ENCODE peak calls at places on chromosomes 2 and 18, in four cellular contexts. C is NCI-H524, X is right atrium auricular region, T is amygdala. S is an unnamed sample.

GRCh38 chr2:126906781-126907180 is 8.1 kb downstream of the TEX51 start:
- DNase-seq in T (no peak), X (no peak), C (no peak), S (no peak)

GRCh38 chr2:11082880-11083279 is 72.4 kb upstream of the SLC66A3 start:
- DNase-seq in X (peak), C (no peak), T (no peak), S (no peak)

GRCh38 chr2:161136696-161137324 is 23.4 kb upstream of the TANK start:
- DNase-seq in T (no peak), X (no peak), C (no peak), S (no peak)

GRCh38 chr2:11169333-11169732 is 14.1 kb downstream of the SLC66A3 start:
- DNase-seq in X (no peak), C (no peak), T (no peak), S (no peak)

GRCh38 chr18:79518028-79518682 is 122.4 kb downstream of the NFATC1 start:
- DNase-seq in C (no peak), T (no peak), X (no peak), S (no peak)

GRCh38 chr2:210523650-210524289 is 32.6 kb upstream of the CPS1 start:
- DNase-seq in C (no peak), T (no peak), X (no peak), S (no peak)

GRCh38 chr2:54942373-54942772 is 107.9 kb downstream of the RTN4 start:
- DNase-seq in X (no peak), C (no peak), T (no peak), S (no peak)

GRCh38 chr18:3261035-3261392 is 919 bp upstream of the MYL12B start:
- DNase-seq in X (no peak), T (no peak), C (no peak), S (no peak)

GRCh38 chr2:84461310-84461709 is 2.2 kb upstream of the SUCLG1 start:
- DNase-seq in X (no peak), T (no peak), C (no peak), S (no peak)

GRCh38 chr18:37393945-37394609 is 171.5 kb downstream of the CELF4 start:
- DNase-seq in T (peak), X (peak), C (peak), S (peak)

GRCh38 chr2:164620873-164621760 is at the start of gene GRB14:
- DNase-seq in X (no peak), T (peak), C (peak), S (no peak)

GRCh38 chr2:233139875-233140585 is 79.9 kb downstream of the INPP5D start:
- DNase-seq in X (no peak), T (no peak), C (no peak), S (no peak)

GRCh38 chr2:118232391-118233255 is 144.4 kb downstream of the INSIG2 start:
- DNase-seq in C (no peak), T (no peak), X (no peak), S (no peak)

GRCh38 chr2:215684448-215685217 is 248.8 kb upstream of the FN1 start:
- DNase-seq in T (no peak), X (no peak), C (no peak), S (no peak)

GRCh38 chr2:38173690-38174089 is 97.7 kb upstream of the CYP1B1 start:
- DNase-seq in C (no peak), T (no peak), X (no peak), S (no peak)

GRCh38 chr2:165469417-165469816 is at the start of gene CSRNP3:
- DNase-seq in T (peak), X (peak), C (peak), S (peak)

GRCh38 chr2:222878284-222878876 is 17.5 kb downstream of the ACSL3 start:
- DNase-seq in C (no peak), X (no peak), T (no peak), S (no peak)

GRCh38 chr2:43877782-43878464 is 39.2 kb downstream of the ABCG8 start:
- DNase-seq in X (no peak), C (peak), T (no peak), S (peak)

GRCh38 chr18:27004056-27004829 is 138.7 kb upstream of the AQP4 start:
- DNase-seq in C (peak), T (no peak), X (no peak), S (peak)

GRCh38 chr2:43343573-43344304 is 117.3 kb upstream of the ZFP36L2 start:
- DNase-seq in X (peak), C (no peak), T (no peak), S (peak)

GRCh38 chr2:65334714-65335113 is 97.7 kb downstream of the SPRED2 start:
- DNase-seq in C (no peak), X (no peak), T (no peak), S (no peak)

GRCh38 chr2:21198637-21199036 is 74.9 kb downstream of the TDRD15 start:
- DNase-seq in X (no peak), T (no peak), C (no peak), S (no peak)

GRCh38 chr18:57077786-57078552 is 68.9 kb upstream of the BOD1L2 start:
- DNase-seq in T (no peak), C (no peak), X (no peak), S (no peak)

GRCh38 chr2:106267997-106268396 is 73.9 kb upstream of the UXS1 start:
- DNase-seq in T (no peak), C (no peak), X (no peak), S (no peak)

GRCh38 chr2:8278709-8279354 is 403.0 kb upstream of the ID2 start:
- DNase-seq in X (no peak), T (no peak), C (no peak), S (no peak)

GRCh38 chr2:225027061-225027762 is 15.1 kb downstream of the DOCK10 start:
- DNase-seq in C (no peak), X (no peak), T (no peak), S (no peak)

GRCh38 chr2:85445316-85446295 is 27.1 kb downstream of the SH2D6 start:
- DNase-seq in T (no peak), C (peak), X (no peak), S (peak)

GRCh38 chr2:15176604-15177003 is 384.5 kb downstream of the NBAS start:
- DNase-seq in C (no peak), T (no peak), X (no peak), S (no peak)

GRCh38 chr2:234747833-234748559 is 203.8 kb upstream of the SH3BP4 start:
- DNase-seq in X (no peak), T (no peak), C (no peak), S (no peak)

GRCh38 chr2:8548065-8548870 is 133.6 kb upstream of the ID2 start:
- DNase-seq in C (no peak), X (no peak), T (no peak), S (no peak)

GRCh38 chr18:63823516-63824219 is 48.5 kb downstream of the SERPINB7 start:
- DNase-seq in T (no peak), C (no peak), X (no peak), S (no peak)

GRCh38 chr18:32200766-32201165 is 10.9 kb downstream of the MEP1B start:
- DNase-seq in X (no peak), C (peak), T (no peak), S (peak)

GRCh38 chr2:99879481-99879880 is 262.9 kb downstream of the AFF3 start:
- DNase-seq in X (no peak), C (no peak), T (no peak), S (no peak)

GRCh38 chr18:60147326-60147725 is 225.2 kb downstream of the MC4R start:
- DNase-seq in C (no peak), T (no peak), X (no peak), S (no peak)